ENCODE peak calls at places on chromosomes 4 and X, in nine cellular contexts. One of them, this sample, is unnamed.

GRCh38 chr4:169567916-169568315 is 44.5 kb downstream of the NEK1 start:
- DNase-seq in heart right ventricle: no peak
- DNase-seq in NCI-H1436: no peak
- DNase-seq in NB4: no peak
- DNase-seq in CD8-positive, alpha-beta memory T cell: no peak
- DNase-seq in coronary artery: no peak
- DNase-seq in GM23248: no peak
- DNase-seq in SIG-M5: no peak
- DNase-seq in Ammon's horn: no peak
- DNase-seq in this sample: no peak

GRCh38 chr4:114273246-114273645 is 293.8 kb upstream of the ARSJ start:
- DNase-seq in heart right ventricle: no peak
- DNase-seq in NCI-H1436: no peak
- DNase-seq in NB4: peak
- DNase-seq in CD8-positive, alpha-beta memory T cell: no peak
- DNase-seq in coronary artery: no peak
- DNase-seq in GM23248: no peak
- DNase-seq in SIG-M5: peak
- DNase-seq in Ammon's horn: no peak
- DNase-seq in this sample: no peak

GRCh38 chr4:156575430-156576073 is 396.0 kb downstream of the PDGFC start:
- DNase-seq in heart right ventricle: no peak
- DNase-seq in NCI-H1436: no peak
- DNase-seq in NB4: peak
- DNase-seq in CD8-positive, alpha-beta memory T cell: no peak
- DNase-seq in coronary artery: no peak
- DNase-seq in GM23248: peak
- DNase-seq in SIG-M5: no peak
- DNase-seq in Ammon's horn: no peak
- DNase-seq in this sample: no peak

GRCh38 chrX:70762285-70762684 is 146.2 kb downstream of the TEX11 start:
- DNase-seq in heart right ventricle: no peak
- DNase-seq in NCI-H1436: no peak
- DNase-seq in NB4: peak
- DNase-seq in CD8-positive, alpha-beta memory T cell: no peak
- DNase-seq in coronary artery: no peak
- DNase-seq in GM23248: no peak
- DNase-seq in SIG-M5: no peak
- DNase-seq in Ammon's horn: no peak
- DNase-seq in this sample: no peak

GRCh38 chr4:8048856-8049686 is 109.4 kb upstream of the AFAP1 start:
- DNase-seq in heart right ventricle: no peak
- DNase-seq in NCI-H1436: no peak
- DNase-seq in NB4: no peak
- DNase-seq in CD8-positive, alpha-beta memory T cell: peak
- DNase-seq in coronary artery: no peak
- DNase-seq in GM23248: no peak
- DNase-seq in SIG-M5: no peak
- DNase-seq in Ammon's horn: no peak
- DNase-seq in this sample: no peak

GRCh38 chr4:74016068-74016467 is 17.6 kb upstream of the CXCL5 start:
- DNase-seq in heart right ventricle: no peak
- DNase-seq in NCI-H1436: no peak
- DNase-seq in NB4: no peak
- DNase-seq in CD8-positive, alpha-beta memory T cell: no peak
- DNase-seq in coronary artery: no peak
- DNase-seq in GM23248: no peak
- DNase-seq in SIG-M5: no peak
- DNase-seq in Ammon's horn: no peak
- DNase-seq in this sample: no peak

GRCh38 chrX:13699183-13699826 is 10.4 kb downstream of the RAB9A start:
- DNase-seq in heart right ventricle: no peak
- DNase-seq in NCI-H1436: peak
- DNase-seq in NB4: no peak
- DNase-seq in CD8-positive, alpha-beta memory T cell: no peak
- DNase-seq in coronary artery: no peak
- DNase-seq in GM23248: peak
- DNase-seq in SIG-M5: no peak
- DNase-seq in Ammon's horn: no peak
- DNase-seq in this sample: no peak

GRCh38 chrX:116379854-116380253 is 56.6 kb upstream of the SLC6A14 start:
- DNase-seq in heart right ventricle: peak
- DNase-seq in NCI-H1436: no peak
- DNase-seq in NB4: no peak
- DNase-seq in CD8-positive, alpha-beta memory T cell: no peak
- DNase-seq in coronary artery: no peak
- DNase-seq in GM23248: peak
- DNase-seq in SIG-M5: no peak
- DNase-seq in Ammon's horn: no peak
- DNase-seq in this sample: no peak

GRCh38 chrX:12878536-12878935 is 11.7 kb downstream of the TLR7 start:
- DNase-seq in heart right ventricle: no peak
- DNase-seq in NCI-H1436: no peak
- DNase-seq in NB4: no peak
- DNase-seq in CD8-positive, alpha-beta memory T cell: no peak
- DNase-seq in coronary artery: no peak
- DNase-seq in GM23248: no peak
- DNase-seq in SIG-M5: no peak
- DNase-seq in Ammon's horn: no peak
- DNase-seq in this sample: no peak

GRCh38 chr4:102390438-102390837 is 45.2 kb upstream of the SLC39A8 start:
- DNase-seq in heart right ventricle: no peak
- DNase-seq in NCI-H1436: no peak
- DNase-seq in NB4: peak
- DNase-seq in CD8-positive, alpha-beta memory T cell: no peak
- DNase-seq in coronary artery: no peak
- DNase-seq in GM23248: peak
- DNase-seq in SIG-M5: peak
- DNase-seq in Ammon's horn: no peak
- DNase-seq in this sample: no peak

GRCh38 chr4:131547506-131547981 is 1601.5 kb upstream of the PCDH10 start:
- DNase-seq in heart right ventricle: no peak
- DNase-seq in NCI-H1436: no peak
- DNase-seq in NB4: no peak
- DNase-seq in CD8-positive, alpha-beta memory T cell: no peak
- DNase-seq in coronary artery: no peak
- DNase-seq in GM23248: no peak
- DNase-seq in SIG-M5: no peak
- DNase-seq in Ammon's horn: no peak
- DNase-seq in this sample: no peak

GRCh38 chrX:71227370-71228062 is 4.5 kb downstream of the GJB1 start:
- DNase-seq in heart right ventricle: no peak
- DNase-seq in NCI-H1436: no peak
- DNase-seq in NB4: no peak
- DNase-seq in CD8-positive, alpha-beta memory T cell: no peak
- DNase-seq in coronary artery: no peak
- DNase-seq in GM23248: no peak
- DNase-seq in SIG-M5: no peak
- DNase-seq in Ammon's horn: no peak
- DNase-seq in this sample: no peak

GRCh38 chrX:68878977-68879376 is 50.2 kb downstream of the EFNB1 start:
- DNase-seq in heart right ventricle: no peak
- DNase-seq in NCI-H1436: peak
- DNase-seq in NB4: no peak
- DNase-seq in CD8-positive, alpha-beta memory T cell: no peak
- DNase-seq in coronary artery: no peak
- DNase-seq in GM23248: no peak
- DNase-seq in SIG-M5: no peak
- DNase-seq in Ammon's horn: no peak
- DNase-seq in this sample: no peak

GRCh38 chr4:15948826-15949225 is 10.3 kb upstream of the FGFBP1 start:
- DNase-seq in heart right ventricle: no peak
- DNase-seq in NCI-H1436: no peak
- DNase-seq in NB4: no peak
- DNase-seq in CD8-positive, alpha-beta memory T cell: no peak
- DNase-seq in coronary artery: no peak
- DNase-seq in GM23248: no peak
- DNase-seq in SIG-M5: no peak
- DNase-seq in Ammon's horn: no peak
- DNase-seq in this sample: no peak

This sample was measured in CD4-positive, alpha-beta memory T cell.